ENCODE peak calls at places on chromosomes 16 and 17, in eight cellular contexts. Y, H, G, I, X, S, P and C are unnamed samples.

GRCh38 chr16:24504467-24505345 is 34.7 kb upstream of the RBBP6 start:
- DNase-seq in Y (peak), H (peak), G (peak), I (peak), X (no peak), S (peak), P (no peak), C (peak)

GRCh38 chr17:80297996-80298560 is 37.4 kb downstream of the RNF213 start:
- DNase-seq in Y (no peak), H (no peak), G (no peak), I (no peak), X (no peak), S (no peak), P (no peak), C (no peak)

GRCh38 chr17:31470592-31470991 is 79.1 kb downstream of the RAB11FIP4 start:
- DNase-seq in Y (no peak), H (no peak), G (no peak), I (no peak), X (no peak), S (no peak), P (no peak), C (no peak)

GRCh38 chr17:75679706-75680201 is 12.6 kb downstream of the SAP30BP start:
- DNase-seq in Y (peak), H (no peak), G (no peak), I (no peak), X (no peak), S (no peak), P (no peak), C (no peak)

GRCh38 chr16:67767953-67768352 is 38.4 kb downstream of the RANBP10 start:
- DNase-seq in Y (no peak), H (no peak), G (no peak), I (peak), X (no peak), S (no peak), P (no peak), C (no peak)

GRCh38 chr17:68085751-68086445 is 50.4 kb downstream of the KPNA2 start:
- DNase-seq in Y (no peak), H (peak), G (no peak), I (no peak), X (no peak), S (no peak), P (no peak), C (no peak)

GRCh38 chr16:9395958-9396359 is 304.5 kb downstream of the HAPSTR1 start:
- DNase-seq in Y (no peak), H (no peak), G (no peak), I (no peak), X (no peak), S (no peak), P (no peak), C (no peak)

GRCh38 chr17:77959216-77959925 is 868 bp downstream of the TNRC6C start:
- DNase-seq in Y (no peak), H (peak), G (peak), I (peak), X (peak), S (no peak), P (no peak), C (no peak)

GRCh38 chr17:57875109-57876022 is 25.5 kb upstream of the MRPS23 start:
- DNase-seq in Y (peak), H (peak), G (peak), I (peak), X (no peak), S (no peak), P (peak), C (peak)